ENCODE peak calls at places on chromosomes 3 and 15, in nine cellular contexts. One of them, this sample, is unnamed.

GRCh38 chr3:126664591-126665214 is 9.8 kb upstream of the TXNRD3 start:
- DNase-seq in activated naive CD4-positive, alpha-beta T cell: no peak
- DNase-seq in effector memory CD4-positive, alpha-beta T cell: no peak
- DNase-seq in non-pigmented ciliary epithelial cell: no peak
- DNase-seq in activated CD4-positive, CD25-positive, alpha-beta regulatory T cell treated with anti-CD3 and anti-CD28 coated beads, Interleukin-2, amount 50 U/mL, for 72 hours: no peak
- DNase-seq in Caki2: no peak
- DNase-seq in posterior cingulate gyrus: no peak
- DNase-seq in lower lobe of right lung: no peak
- DNase-seq in hippocampal formation: no peak
- DNase-seq in this sample: no peak

GRCh38 chr3:129892857-129893615 is 475 bp downstream of the TMCC1 start:
- DNase-seq in activated naive CD4-positive, alpha-beta T cell: peak
- DNase-seq in effector memory CD4-positive, alpha-beta T cell: peak
- DNase-seq in non-pigmented ciliary epithelial cell: no peak
- DNase-seq in activated CD4-positive, CD25-positive, alpha-beta regulatory T cell treated with anti-CD3 and anti-CD28 coated beads, Interleukin-2, amount 50 U/mL, for 72 hours: no peak
- DNase-seq in Caki2: peak
- DNase-seq in posterior cingulate gyrus: peak
- DNase-seq in lower lobe of right lung: peak
- DNase-seq in hippocampal formation: no peak
- DNase-seq in this sample: peak

GRCh38 chr3:58350627-58351013 is 17.9 kb downstream of the PXK start:
- DNase-seq in activated naive CD4-positive, alpha-beta T cell: no peak
- DNase-seq in effector memory CD4-positive, alpha-beta T cell: no peak
- DNase-seq in non-pigmented ciliary epithelial cell: no peak
- DNase-seq in activated CD4-positive, CD25-positive, alpha-beta regulatory T cell treated with anti-CD3 and anti-CD28 coated beads, Interleukin-2, amount 50 U/mL, for 72 hours: no peak
- DNase-seq in Caki2: no peak
- DNase-seq in posterior cingulate gyrus: no peak
- DNase-seq in lower lobe of right lung: no peak
- DNase-seq in hippocampal formation: no peak
- DNase-seq in this sample: no peak

GRCh38 chr15:57114070-57114469 is 195.6 kb downstream of the TCF12 start:
- DNase-seq in activated naive CD4-positive, alpha-beta T cell: no peak
- DNase-seq in effector memory CD4-positive, alpha-beta T cell: no peak
- DNase-seq in non-pigmented ciliary epithelial cell: peak
- DNase-seq in activated CD4-positive, CD25-positive, alpha-beta regulatory T cell treated with anti-CD3 and anti-CD28 coated beads, Interleukin-2, amount 50 U/mL, for 72 hours: no peak
- DNase-seq in Caki2: no peak
- DNase-seq in posterior cingulate gyrus: no peak
- DNase-seq in lower lobe of right lung: no peak
- DNase-seq in hippocampal formation: no peak
- DNase-seq in this sample: no peak

GRCh38 chr3:183502782-183503181 is 52.7 kb downstream of the KLHL6 start:
- DNase-seq in activated naive CD4-positive, alpha-beta T cell: no peak
- DNase-seq in effector memory CD4-positive, alpha-beta T cell: no peak
- DNase-seq in non-pigmented ciliary epithelial cell: no peak
- DNase-seq in activated CD4-positive, CD25-positive, alpha-beta regulatory T cell treated with anti-CD3 and anti-CD28 coated beads, Interleukin-2, amount 50 U/mL, for 72 hours: no peak
- DNase-seq in Caki2: no peak
- DNase-seq in posterior cingulate gyrus: peak
- DNase-seq in lower lobe of right lung: no peak
- DNase-seq in hippocampal formation: peak
- DNase-seq in this sample: no peak

GRCh38 chr3:135148431-135148830 is 353.4 kb downstream of the EPHB1 start:
- DNase-seq in activated naive CD4-positive, alpha-beta T cell: no peak
- DNase-seq in effector memory CD4-positive, alpha-beta T cell: no peak
- DNase-seq in non-pigmented ciliary epithelial cell: no peak
- DNase-seq in activated CD4-positive, CD25-positive, alpha-beta regulatory T cell treated with anti-CD3 and anti-CD28 coated beads, Interleukin-2, amount 50 U/mL, for 72 hours: no peak
- DNase-seq in Caki2: no peak
- DNase-seq in posterior cingulate gyrus: no peak
- DNase-seq in lower lobe of right lung: no peak
- DNase-seq in hippocampal formation: no peak
- DNase-seq in this sample: no peak

GRCh38 chr3:56086355-56086754 is 381.9 kb downstream of the ERC2 start:
- DNase-seq in activated naive CD4-positive, alpha-beta T cell: no peak
- DNase-seq in effector memory CD4-positive, alpha-beta T cell: no peak
- DNase-seq in non-pigmented ciliary epithelial cell: peak
- DNase-seq in activated CD4-positive, CD25-positive, alpha-beta regulatory T cell treated with anti-CD3 and anti-CD28 coated beads, Interleukin-2, amount 50 U/mL, for 72 hours: no peak
- DNase-seq in Caki2: no peak
- DNase-seq in posterior cingulate gyrus: no peak
- DNase-seq in lower lobe of right lung: no peak
- DNase-seq in hippocampal formation: no peak
- DNase-seq in this sample: no peak

GRCh38 chr15:40104865-40105516 is 3.7 kb downstream of the BMF start:
- DNase-seq in activated naive CD4-positive, alpha-beta T cell: peak
- DNase-seq in effector memory CD4-positive, alpha-beta T cell: peak
- DNase-seq in non-pigmented ciliary epithelial cell: no peak
- DNase-seq in activated CD4-positive, CD25-positive, alpha-beta regulatory T cell treated with anti-CD3 and anti-CD28 coated beads, Interleukin-2, amount 50 U/mL, for 72 hours: peak
- DNase-seq in Caki2: peak
- DNase-seq in posterior cingulate gyrus: peak
- DNase-seq in lower lobe of right lung: peak
- DNase-seq in hippocampal formation: peak
- DNase-seq in this sample: peak

GRCh38 chr3:89032331-89033063 is 74.9 kb upstream of the EPHA3 start:
- DNase-seq in activated naive CD4-positive, alpha-beta T cell: no peak
- DNase-seq in effector memory CD4-positive, alpha-beta T cell: no peak
- DNase-seq in non-pigmented ciliary epithelial cell: no peak
- DNase-seq in activated CD4-positive, CD25-positive, alpha-beta regulatory T cell treated with anti-CD3 and anti-CD28 coated beads, Interleukin-2, amount 50 U/mL, for 72 hours: no peak
- DNase-seq in Caki2: no peak
- DNase-seq in posterior cingulate gyrus: no peak
- DNase-seq in lower lobe of right lung: no peak
- DNase-seq in hippocampal formation: no peak
- DNase-seq in this sample: no peak

GRCh38 chr15:39079296-39079834 is 501.5 kb upstream of the THBS1 start:
- DNase-seq in activated naive CD4-positive, alpha-beta T cell: no peak
- DNase-seq in effector memory CD4-positive, alpha-beta T cell: no peak
- DNase-seq in non-pigmented ciliary epithelial cell: no peak
- DNase-seq in activated CD4-positive, CD25-positive, alpha-beta regulatory T cell treated with anti-CD3 and anti-CD28 coated beads, Interleukin-2, amount 50 U/mL, for 72 hours: no peak
- DNase-seq in Caki2: peak
- DNase-seq in posterior cingulate gyrus: no peak
- DNase-seq in lower lobe of right lung: no peak
- DNase-seq in hippocampal formation: no peak
- DNase-seq in this sample: no peak

GRCh38 chr3:117671707-117672318 is 962.2 kb downstream of the TUSC7 start:
- DNase-seq in activated naive CD4-positive, alpha-beta T cell: no peak
- DNase-seq in effector memory CD4-positive, alpha-beta T cell: no peak
- DNase-seq in non-pigmented ciliary epithelial cell: no peak
- DNase-seq in activated CD4-positive, CD25-positive, alpha-beta regulatory T cell treated with anti-CD3 and anti-CD28 coated beads, Interleukin-2, amount 50 U/mL, for 72 hours: no peak
- DNase-seq in Caki2: no peak
- DNase-seq in posterior cingulate gyrus: no peak
- DNase-seq in lower lobe of right lung: no peak
- DNase-seq in hippocampal formation: no peak
- DNase-seq in this sample: no peak

GRCh38 chr3:179672918-179673317 is 20.1 kb downstream of the USP13 start:
- DNase-seq in activated naive CD4-positive, alpha-beta T cell: no peak
- DNase-seq in effector memory CD4-positive, alpha-beta T cell: no peak
- DNase-seq in non-pigmented ciliary epithelial cell: no peak
- DNase-seq in activated CD4-positive, CD25-positive, alpha-beta regulatory T cell treated with anti-CD3 and anti-CD28 coated beads, Interleukin-2, amount 50 U/mL, for 72 hours: no peak
- DNase-seq in Caki2: no peak
- DNase-seq in posterior cingulate gyrus: no peak
- DNase-seq in lower lobe of right lung: no peak
- DNase-seq in hippocampal formation: no peak
- DNase-seq in this sample: no peak

GRCh38 chr3:179336345-179336929 is 11.1 kb upstream of the MFN1 start:
- DNase-seq in activated naive CD4-positive, alpha-beta T cell: no peak
- DNase-seq in effector memory CD4-positive, alpha-beta T cell: no peak
- DNase-seq in non-pigmented ciliary epithelial cell: no peak
- DNase-seq in activated CD4-positive, CD25-positive, alpha-beta regulatory T cell treated with anti-CD3 and anti-CD28 coated beads, Interleukin-2, amount 50 U/mL, for 72 hours: no peak
- DNase-seq in Caki2: no peak
- DNase-seq in posterior cingulate gyrus: no peak
- DNase-seq in lower lobe of right lung: no peak
- DNase-seq in hippocampal formation: no peak
- DNase-seq in this sample: no peak

GRCh38 chr3:11062704-11063103 is 70.2 kb downstream of the SLC6A1 start:
- DNase-seq in activated naive CD4-positive, alpha-beta T cell: no peak
- DNase-seq in effector memory CD4-positive, alpha-beta T cell: no peak
- DNase-seq in non-pigmented ciliary epithelial cell: no peak
- DNase-seq in activated CD4-positive, CD25-positive, alpha-beta regulatory T cell treated with anti-CD3 and anti-CD28 coated beads, Interleukin-2, amount 50 U/mL, for 72 hours: no peak
- DNase-seq in Caki2: no peak
- DNase-seq in posterior cingulate gyrus: no peak
- DNase-seq in lower lobe of right lung: no peak
- DNase-seq in hippocampal formation: no peak
- DNase-seq in this sample: no peak

GRCh38 chr3:101229681-101230080 is 90.7 kb downstream of the IMPG2 start:
- DNase-seq in activated naive CD4-positive, alpha-beta T cell: no peak
- DNase-seq in effector memory CD4-positive, alpha-beta T cell: no peak
- DNase-seq in non-pigmented ciliary epithelial cell: no peak
- DNase-seq in activated CD4-positive, CD25-positive, alpha-beta regulatory T cell treated with anti-CD3 and anti-CD28 coated beads, Interleukin-2, amount 50 U/mL, for 72 hours: no peak
- DNase-seq in Caki2: no peak
- DNase-seq in posterior cingulate gyrus: no peak
- DNase-seq in lower lobe of right lung: no peak
- DNase-seq in hippocampal formation: peak
- DNase-seq in this sample: no peak

GRCh38 chr3:40745381-40746106 is 220.8 kb downstream of the ZNF621 start:
- DNase-seq in activated naive CD4-positive, alpha-beta T cell: no peak
- DNase-seq in effector memory CD4-positive, alpha-beta T cell: no peak
- DNase-seq in non-pigmented ciliary epithelial cell: no peak
- DNase-seq in activated CD4-positive, CD25-positive, alpha-beta regulatory T cell treated with anti-CD3 and anti-CD28 coated beads, Interleukin-2, amount 50 U/mL, for 72 hours: no peak
- DNase-seq in Caki2: no peak
- DNase-seq in posterior cingulate gyrus: no peak
- DNase-seq in lower lobe of right lung: no peak
- DNase-seq in hippocampal formation: no peak
- DNase-seq in this sample: no peak

GRCh38 chr15:70512772-70513362 is 250.5 kb downstream of the UACA start:
- DNase-seq in activated naive CD4-positive, alpha-beta T cell: peak
- DNase-seq in effector memory CD4-positive, alpha-beta T cell: peak
- DNase-seq in non-pigmented ciliary epithelial cell: no peak
- DNase-seq in activated CD4-positive, CD25-positive, alpha-beta regulatory T cell treated with anti-CD3 and anti-CD28 coated beads, Interleukin-2, amount 50 U/mL, for 72 hours: peak
- DNase-seq in Caki2: no peak
- DNase-seq in posterior cingulate gyrus: no peak
- DNase-seq in lower lobe of right lung: peak
- DNase-seq in hippocampal formation: no peak
- DNase-seq in this sample: peak

GRCh38 chr3:46574263-46574662 is 8.2 kb upstream of the LRRC2 start:
- DNase-seq in activated naive CD4-positive, alpha-beta T cell: no peak
- DNase-seq in effector memory CD4-positive, alpha-beta T cell: no peak
- DNase-seq in non-pigmented ciliary epithelial cell: no peak
- DNase-seq in activated CD4-positive, CD25-positive, alpha-beta regulatory T cell treated with anti-CD3 and anti-CD28 coated beads, Interleukin-2, amount 50 U/mL, for 72 hours: no peak
- DNase-seq in Caki2: no peak
- DNase-seq in posterior cingulate gyrus: no peak
- DNase-seq in lower lobe of right lung: no peak
- DNase-seq in hippocampal formation: no peak
- DNase-seq in this sample: no peak

GRCh38 chr15:65244638-65245037 is 33.4 kb upstream of the CILP start:
- DNase-seq in activated naive CD4-positive, alpha-beta T cell: no peak
- DNase-seq in effector memory CD4-positive, alpha-beta T cell: no peak
- DNase-seq in non-pigmented ciliary epithelial cell: no peak
- DNase-seq in activated CD4-positive, CD25-positive, alpha-beta regulatory T cell treated with anti-CD3 and anti-CD28 coated beads, Interleukin-2, amount 50 U/mL, for 72 hours: no peak
- DNase-seq in Caki2: no peak
- DNase-seq in posterior cingulate gyrus: no peak
- DNase-seq in lower lobe of right lung: no peak
- DNase-seq in hippocampal formation: no peak
- DNase-seq in this sample: no peak

GRCh38 chr15:25905140-25905539 is 42.0 kb upstream of the ATP10A start:
- DNase-seq in activated naive CD4-positive, alpha-beta T cell: no peak
- DNase-seq in effector memory CD4-positive, alpha-beta T cell: no peak
- DNase-seq in non-pigmented ciliary epithelial cell: peak
- DNase-seq in activated CD4-positive, CD25-positive, alpha-beta regulatory T cell treated with anti-CD3 and anti-CD28 coated beads, Interleukin-2, amount 50 U/mL, for 72 hours: no peak
- DNase-seq in Caki2: no peak
- DNase-seq in posterior cingulate gyrus: no peak
- DNase-seq in lower lobe of right lung: no peak
- DNase-seq in hippocampal formation: no peak
- DNase-seq in this sample: no peak

GRCh38 chr15:70605606-70606410 is 157.6 kb downstream of the UACA start:
- DNase-seq in activated naive CD4-positive, alpha-beta T cell: no peak
- DNase-seq in effector memory CD4-positive, alpha-beta T cell: no peak
- DNase-seq in non-pigmented ciliary epithelial cell: no peak
- DNase-seq in activated CD4-positive, CD25-positive, alpha-beta regulatory T cell treated with anti-CD3 and anti-CD28 coated beads, Interleukin-2, amount 50 U/mL, for 72 hours: no peak
- DNase-seq in Caki2: no peak
- DNase-seq in posterior cingulate gyrus: peak
- DNase-seq in lower lobe of right lung: no peak
- DNase-seq in hippocampal formation: peak
- DNase-seq in this sample: no peak

GRCh38 chr15:45386420-45386819 is 8.1 kb upstream of the GATM start:
- DNase-seq in activated naive CD4-positive, alpha-beta T cell: no peak
- DNase-seq in effector memory CD4-positive, alpha-beta T cell: no peak
- DNase-seq in non-pigmented ciliary epithelial cell: no peak
- DNase-seq in activated CD4-positive, CD25-positive, alpha-beta regulatory T cell treated with anti-CD3 and anti-CD28 coated beads, Interleukin-2, amount 50 U/mL, for 72 hours: no peak
- DNase-seq in Caki2: no peak
- DNase-seq in posterior cingulate gyrus: no peak
- DNase-seq in lower lobe of right lung: no peak
- DNase-seq in hippocampal formation: peak
- DNase-seq in this sample: no peak

GRCh38 chr3:133663569-133664313 is 2.0 kb upstream of the TOPBP1 start:
- DNase-seq in activated naive CD4-positive, alpha-beta T cell: no peak
- DNase-seq in effector memory CD4-positive, alpha-beta T cell: no peak
- DNase-seq in non-pigmented ciliary epithelial cell: no peak
- DNase-seq in activated CD4-positive, CD25-positive, alpha-beta regulatory T cell treated with anti-CD3 and anti-CD28 coated beads, Interleukin-2, amount 50 U/mL, for 72 hours: no peak
- DNase-seq in Caki2: peak
- DNase-seq in posterior cingulate gyrus: no peak
- DNase-seq in lower lobe of right lung: no peak
- DNase-seq in hippocampal formation: peak
- DNase-seq in this sample: peak

GRCh38 chr3:111712294-111713180 is 117.4 kb upstream of the ZBED2 start:
- DNase-seq in activated naive CD4-positive, alpha-beta T cell: no peak
- DNase-seq in effector memory CD4-positive, alpha-beta T cell: no peak
- DNase-seq in non-pigmented ciliary epithelial cell: no peak
- DNase-seq in activated CD4-positive, CD25-positive, alpha-beta regulatory T cell treated with anti-CD3 and anti-CD28 coated beads, Interleukin-2, amount 50 U/mL, for 72 hours: no peak
- DNase-seq in Caki2: no peak
- DNase-seq in posterior cingulate gyrus: no peak
- DNase-seq in lower lobe of right lung: no peak
- DNase-seq in hippocampal formation: no peak
- DNase-seq in this sample: no peak

GRCh38 chr15:91592586-91592985 is 260.9 kb upstream of the SLCO3A1 start:
- DNase-seq in activated naive CD4-positive, alpha-beta T cell: no peak
- DNase-seq in effector memory CD4-positive, alpha-beta T cell: no peak
- DNase-seq in non-pigmented ciliary epithelial cell: no peak
- DNase-seq in activated CD4-positive, CD25-positive, alpha-beta regulatory T cell treated with anti-CD3 and anti-CD28 coated beads, Interleukin-2, amount 50 U/mL, for 72 hours: no peak
- DNase-seq in Caki2: no peak
- DNase-seq in posterior cingulate gyrus: no peak
- DNase-seq in lower lobe of right lung: no peak
- DNase-seq in hippocampal formation: no peak
- DNase-seq in this sample: no peak

GRCh38 chr3:25304916-25305315 is 123.1 kb upstream of the RARB start:
- DNase-seq in activated naive CD4-positive, alpha-beta T cell: no peak
- DNase-seq in effector memory CD4-positive, alpha-beta T cell: no peak
- DNase-seq in non-pigmented ciliary epithelial cell: no peak
- DNase-seq in activated CD4-positive, CD25-positive, alpha-beta regulatory T cell treated with anti-CD3 and anti-CD28 coated beads, Interleukin-2, amount 50 U/mL, for 72 hours: no peak
- DNase-seq in Caki2: no peak
- DNase-seq in posterior cingulate gyrus: no peak
- DNase-seq in lower lobe of right lung: no peak
- DNase-seq in hippocampal formation: no peak
- DNase-seq in this sample: no peak

GRCh38 chr15:22961661-22962221 is 18.4 kb downstream of the CYFIP1 start:
- DNase-seq in activated naive CD4-positive, alpha-beta T cell: no peak
- DNase-seq in effector memory CD4-positive, alpha-beta T cell: no peak
- DNase-seq in non-pigmented ciliary epithelial cell: no peak
- DNase-seq in activated CD4-positive, CD25-positive, alpha-beta regulatory T cell treated with anti-CD3 and anti-CD28 coated beads, Interleukin-2, amount 50 U/mL, for 72 hours: no peak
- DNase-seq in Caki2: no peak
- DNase-seq in posterior cingulate gyrus: no peak
- DNase-seq in lower lobe of right lung: no peak
- DNase-seq in hippocampal formation: no peak
- DNase-seq in this sample: no peak

GRCh38 chr3:35624698-35625097 is 14.6 kb upstream of the ARPP21 start:
- DNase-seq in activated naive CD4-positive, alpha-beta T cell: no peak
- DNase-seq in effector memory CD4-positive, alpha-beta T cell: no peak
- DNase-seq in non-pigmented ciliary epithelial cell: no peak
- DNase-seq in activated CD4-positive, CD25-positive, alpha-beta regulatory T cell treated with anti-CD3 and anti-CD28 coated beads, Interleukin-2, amount 50 U/mL, for 72 hours: no peak
- DNase-seq in Caki2: no peak
- DNase-seq in posterior cingulate gyrus: no peak
- DNase-seq in lower lobe of right lung: no peak
- DNase-seq in hippocampal formation: no peak
- DNase-seq in this sample: no peak

GRCh38 chr15:87557871-87558270 is 698.7 kb downstream of the NTRK3 start:
- DNase-seq in activated naive CD4-positive, alpha-beta T cell: no peak
- DNase-seq in effector memory CD4-positive, alpha-beta T cell: no peak
- DNase-seq in non-pigmented ciliary epithelial cell: no peak
- DNase-seq in activated CD4-positive, CD25-positive, alpha-beta regulatory T cell treated with anti-CD3 and anti-CD28 coated beads, Interleukin-2, amount 50 U/mL, for 72 hours: no peak
- DNase-seq in Caki2: no peak
- DNase-seq in posterior cingulate gyrus: no peak
- DNase-seq in lower lobe of right lung: no peak
- DNase-seq in hippocampal formation: no peak
- DNase-seq in this sample: no peak

GRCh38 chr15:100772478-100773378 is 106.9 kb upstream of the ALDH1A3 start:
- DNase-seq in activated naive CD4-positive, alpha-beta T cell: no peak
- DNase-seq in effector memory CD4-positive, alpha-beta T cell: no peak
- DNase-seq in non-pigmented ciliary epithelial cell: no peak
- DNase-seq in activated CD4-positive, CD25-positive, alpha-beta regulatory T cell treated with anti-CD3 and anti-CD28 coated beads, Interleukin-2, amount 50 U/mL, for 72 hours: no peak
- DNase-seq in Caki2: no peak
- DNase-seq in posterior cingulate gyrus: no peak
- DNase-seq in lower lobe of right lung: no peak
- DNase-seq in hippocampal formation: no peak
- DNase-seq in this sample: peak

GRCh38 chr15:67998599-67999122 is 55.5 kb upstream of the PIAS1 start:
- DNase-seq in activated naive CD4-positive, alpha-beta T cell: no peak
- DNase-seq in effector memory CD4-positive, alpha-beta T cell: no peak
- DNase-seq in non-pigmented ciliary epithelial cell: peak
- DNase-seq in activated CD4-positive, CD25-positive, alpha-beta regulatory T cell treated with anti-CD3 and anti-CD28 coated beads, Interleukin-2, amount 50 U/mL, for 72 hours: no peak
- DNase-seq in Caki2: no peak
- DNase-seq in posterior cingulate gyrus: no peak
- DNase-seq in lower lobe of right lung: no peak
- DNase-seq in hippocampal formation: no peak
- DNase-seq in this sample: no peak